ENCODE peak calls at places on chromosomes 2 and 18, in ten cellular contexts. Z is astrocyte; B is body of pancreas; Q is colonic mucosa; M is mesendoderm; S is CD8-positive, alpha-beta memory T cell; Y is PC-3; G is heart right ventricle; P is tibial nerve; K is heart left ventricle. L is an unnamed sample.

GRCh38 chr2:122273785-122274419 is 518.5 kb downstream of the TSN start:
- DNase-seq in Z (no peak), B (no peak), Q (no peak), M (no peak), S (no peak), Y (no peak), G (no peak), P (no peak), K (no peak), L (no peak)

GRCh38 chr2:171086352-171087290 is 74.1 kb downstream of the TLK1 start:
- DNase-seq in Z (peak; percentile 39), B (peak; percentile 46), Q (peak; percentile 56), M (peak; percentile 91), S (peak; percentile 27), Y (peak; percentile 66), G (no peak), P (peak; percentile 30), K (no peak), L (no peak)

GRCh38 chr18:4356929-4357328 is 98.2 kb downstream of the DLGAP1 start:
- DNase-seq in Z (no peak), B (no peak), Q (no peak), M (no peak), S (no peak), Y (no peak), G (no peak), P (no peak), K (no peak), L (no peak)

GRCh38 chr2:175366814-175367213 is 185.3 kb upstream of the ATP5MC3 start:
- DNase-seq in Z (peak; percentile 8), B (peak; percentile 37), Q (peak; percentile 22), M (peak; percentile 53), S (no peak), Y (peak; percentile 72), G (no peak), P (peak; percentile 41), K (no peak), L (no peak)

GRCh38 chr2:241546771-241547498 is 11.6 kb upstream of the BOK start:
- DNase-seq in Z (peak; percentile 94), B (no peak), Q (no peak), M (peak; percentile 87), S (no peak), Y (no peak), G (no peak), P (no peak), K (no peak), L (peak; percentile 80)

GRCh38 chr2:96202152-96202856 is 6.3 kb downstream of the STARD7 start:
- DNase-seq in Z (peak; percentile 18), B (no peak), Q (no peak), M (no peak), S (no peak), Y (no peak), G (no peak), P (no peak), K (no peak), L (no peak)

GRCh38 chr2:74895031-74895425 is 61.1 kb downstream of the HK2 start:
- DNase-seq in Z (no peak), B (no peak), Q (no peak), M (no peak), S (no peak), Y (no peak), G (no peak), P (no peak), K (no peak), L (no peak)

GRCh38 chr2:85978883-85979780 is 90.3 kb upstream of the ST3GAL5 start:
- DNase-seq in Z (no peak), B (no peak), Q (no peak), M (no peak), S (no peak), Y (no peak), G (no peak), P (no peak), K (no peak), L (no peak)

DNA sequence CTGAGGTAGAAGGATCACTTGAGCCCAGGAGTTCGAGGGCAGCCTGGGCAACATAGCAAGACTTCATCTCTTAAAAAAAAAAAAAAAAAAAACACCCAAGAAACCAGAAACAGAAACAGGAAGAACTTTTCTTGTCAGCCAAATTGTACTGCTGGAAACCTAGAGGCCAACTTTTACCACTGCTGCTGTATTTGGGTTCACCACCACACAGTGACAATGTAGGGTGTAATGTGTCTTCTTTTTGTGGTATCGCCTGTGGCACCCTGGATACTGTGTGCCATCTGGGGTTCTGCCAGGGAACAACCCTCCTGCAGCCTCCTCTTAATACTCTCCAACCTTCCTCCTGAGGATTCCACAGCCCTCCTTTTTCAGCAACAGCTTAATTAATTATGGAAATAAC is 72.6 kb downstream of the STK39 start:
- DNase-seq in Z (no peak), B (no peak), Q (no peak), M (no peak), S (peak; percentile 38), Y (no peak), G (no peak), P (no peak), K (no peak), L (no peak)
- H3K4me3 ChIP-seq in Z (no peak overlapping the region), B (no peak overlapping the region), Q (no peak overlapping the region), M (no peak overlapping the region), S (no peak overlapping the region), Y (no peak overlapping the region), G (no peak overlapping the region), P (no peak overlapping the region), K (no peak overlapping the region), L (no peak overlapping the region)

GRCh38 chr2:46849741-46850474 is 65.7 kb downstream of the MCFD2 start:
- DNase-seq in Z (peak; percentile 97), B (peak; percentile 32), Q (peak; percentile 59), M (no peak), S (no peak), Y (peak; percentile 92), G (peak; percentile 69), P (no peak), K (peak; percentile 91), L (peak; percentile 92)

GRCh38 chr2:46847726-46848421 is 67.7 kb downstream of the MCFD2 start:
- DNase-seq in Z (peak; percentile 80), B (no peak), Q (no peak), M (no peak), S (no peak), Y (peak; percentile 33), G (no peak), P (no peak), K (no peak), L (peak; percentile 65)

GRCh38 chr2:46848446-46848845 is 67.2 kb downstream of the MCFD2 start:
- DNase-seq in Z (no peak), B (peak; percentile 25), Q (peak; percentile 44), M (no peak), S (no peak), Y (no peak), G (no peak), P (no peak), K (no peak), L (peak; percentile 59)

GRCh38 chr2:46850742-46851141 is 64.9 kb downstream of the MCFD2 start:
- DNase-seq in Z (peak; percentile 99), B (peak; percentile 77), Q (peak; percentile 45), M (no peak), S (no peak), Y (peak; percentile 93), G (no peak), P (peak; percentile 46), K (peak; percentile 87), L (peak; percentile 83)

DNA sequence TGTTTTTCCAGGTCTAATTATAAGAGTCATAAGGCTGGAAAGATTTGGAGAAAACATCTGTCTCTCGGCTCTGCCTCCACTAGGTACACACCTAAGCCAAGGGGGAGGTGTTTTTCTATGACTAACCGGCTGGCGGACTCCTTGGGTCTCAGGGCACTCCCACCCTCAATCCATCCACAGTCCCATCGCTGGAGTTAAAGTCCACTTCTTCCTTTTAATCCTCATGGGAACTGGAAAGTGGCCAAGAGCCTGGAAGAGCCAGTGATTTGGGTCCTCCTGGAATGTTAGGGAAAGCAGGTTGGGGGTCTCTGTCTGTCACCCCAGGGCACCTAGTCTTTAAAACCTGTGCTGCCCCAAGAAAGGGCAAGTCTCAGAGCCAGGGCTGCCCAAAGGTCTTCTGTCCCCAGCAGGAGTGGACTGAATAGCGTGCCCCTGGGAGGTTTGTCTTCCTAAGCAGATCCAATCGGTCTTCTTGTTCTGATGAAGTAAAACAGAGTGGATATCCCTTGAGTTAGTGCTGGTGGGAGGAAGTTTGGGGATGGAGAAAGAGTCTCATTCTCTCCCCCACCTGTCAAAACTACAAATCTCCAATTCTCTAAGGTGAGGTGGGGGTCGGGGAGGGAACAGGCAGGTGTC is 66.4 kb downstream of the MCFD2 start:
- DNase-seq in Z (peak; percentile 84), B (no peak), Q (peak; percentile 82), M (no peak), S (no peak), Y (peak; percentile 64), G (no peak), P (no peak), K (no peak), L (peak; percentile 52)
- H3K27ac ChIP-seq in Z (peak overlapping the region; percentile 94), B (peak overlapping the region; percentile 20), Q (peak overlapping the region; percentile 93), M (no peak overlapping the region), S (peak overlapping the region; percentile 3), Y (peak overlapping the region; percentile 93), G (peak overlapping the region; percentile 93), P (no peak overlapping the region), K (peak overlapping the region; percentile 90), L (peak overlapping the region; percentile 43)

GRCh38 chr2:118845843-118846666 is 1.4 kb downstream of the EN1 start:
- DNase-seq in Z (no peak), B (no peak), Q (no peak), M (peak; percentile 22), S (no peak), Y (no peak), G (no peak), P (no peak), K (no peak), L (peak; percentile 73)

GRCh38 chr2:118847447-118848172 is at the start of gene EN1:
- DNase-seq in Z (peak; percentile 82), B (no peak), Q (no peak), M (peak; percentile 84), S (no peak), Y (peak; percentile 79), G (no peak), P (no peak), K (no peak), L (no peak)

GRCh38 chr2:118845005-118845842 is 2.2 kb downstream of the EN1 start:
- DNase-seq in Z (no peak), B (no peak), Q (no peak), M (peak; percentile 45), S (no peak), Y (no peak), G (no peak), P (no peak), K (no peak), L (peak; percentile 55)

GRCh38 chr2:118848381-118849225 is 1.2 kb upstream of the EN1 start:
- DNase-seq in Z (no peak), B (no peak), Q (no peak), M (peak; percentile 51), S (no peak), Y (no peak), G (no peak), P (no peak), K (no peak), L (no peak)

GRCh38 chr2:118846667-118847446 is 591 bp downstream of the EN1 start:
- DNase-seq in Z (no peak), B (no peak), Q (no peak), M (peak; percentile 53), S (no peak), Y (peak; percentile 30), G (no peak), P (no peak), K (no peak), L (peak; percentile 73)
- H3K4me3 ChIP-seq in Z (peak overlapping the region; percentile 65), B (no peak overlapping the region), Q (peak overlapping the region; percentile 13), M (no peak overlapping the region), S (no peak overlapping the region), Y (peak overlapping the region; percentile 66), G (peak overlapping the region; percentile 27), P (peak overlapping the region; percentile 51), K (peak overlapping the region; percentile 19), L (no peak overlapping the region)

GRCh38 chr2:172944794-172945510 is 130.7 kb upstream of the MAP3K20 start:
- DNase-seq in Z (no peak), B (no peak), Q (no peak), M (no peak), S (no peak), Y (no peak), G (no peak), P (no peak), K (no peak), L (no peak)

GRCh38 chr2:172943992-172944793 is 131.5 kb upstream of the MAP3K20 start:
- DNase-seq in Z (peak; percentile 10), B (no peak), Q (no peak), M (no peak), S (no peak), Y (peak; percentile 50), G (no peak), P (no peak), K (no peak), L (no peak)

GRCh38 chr2:172945511-172945850 is 130.2 kb upstream of the MAP3K20 start:
- DNase-seq in Z (no peak), B (no peak), Q (no peak), M (no peak), S (no peak), Y (no peak), G (no peak), P (no peak), K (no peak), L (no peak)

GRCh38 chr2:172947461-172947860 is 128.2 kb upstream of the MAP3K20 start:
- DNase-seq in Z (peak; percentile 48), B (no peak), Q (no peak), M (no peak), S (no peak), Y (no peak), G (no peak), P (no peak), K (no peak), L (no peak)

DNA sequence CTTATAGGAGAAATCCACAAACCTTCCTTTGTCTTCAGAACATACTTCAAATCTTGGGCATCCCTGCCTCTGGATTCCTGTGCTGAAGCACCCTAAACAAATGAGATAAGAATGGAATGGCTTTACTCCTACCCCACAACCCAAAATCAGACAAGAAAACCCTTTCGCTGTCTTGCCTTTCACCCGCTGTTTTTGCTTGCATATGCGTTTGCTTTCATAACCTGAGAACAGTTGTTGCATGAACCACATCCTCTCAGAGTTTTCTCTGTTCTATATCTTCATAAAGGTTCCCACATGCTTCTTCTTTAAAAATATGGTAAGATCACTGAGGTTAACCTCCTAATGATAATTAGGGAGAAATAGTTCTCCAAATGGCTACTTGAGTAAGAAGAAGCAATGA is 132.1 kb upstream of the MAP3K20 start:
- DNase-seq in Z (no peak), B (no peak), Q (no peak), M (no peak), S (no peak), Y (no peak), G (no peak), P (no peak), K (no peak), L (no peak)
- H3K27ac ChIP-seq in Z (no peak overlapping the region), B (no peak overlapping the region), Q (no peak overlapping the region), M (no peak overlapping the region), S (no peak overlapping the region), Y (no peak overlapping the region), G (no peak overlapping the region), P (no peak overlapping the region), K (no peak overlapping the region), L (no peak overlapping the region)

L was measured in kidney.